ENCODE peak calls at places on chromosome 21, in seven cellular contexts. U is EL; E is ELF-1; K is GM03348; X is activated CD4-positive, alpha-beta T cell treated with anti-CD3 and anti-CD28 coated beads, Interleukin-2, amount 10 ng/mL, durations not matched to agents 7 days and 5 days; N is H1; I is stimulated activated naive CD8-positive, alpha-beta T cell treated with anti-CD3 and anti-CD28 coated beads, Interleukin-15, Interleukin-2, amounts not matched to agents 100 U/mL and 50 U/mL, for 24 hours. A is an unnamed sample.

GRCh38 chr21:28473530-28474225 is 519.0 kb downstream of the LTN1 start:
- DNase-seq in U (peak; percentile 12), E (no peak), K (no peak), X (no peak), N (no peak), I (no peak), A (no peak)

GRCh38 chr21:36718951-36719501 is 20.1 kb downstream of the SIM2 start:
- DNase-seq in U (no peak), E (peak; percentile 66), K (no peak), X (no peak), N (no peak), I (no peak), A (no peak)

GRCh38 chr21:33492571-33492970 is 1.1 kb upstream of the DNAJC28 start:
- DNase-seq in U (peak; percentile 31), E (no peak), K (no peak), X (no peak), N (no peak), I (no peak), A (no peak)

GRCh38 chr21:45353200-45353599 is 51.8 kb upstream of the COL18A1 start:
- DNase-seq in U (no peak), E (peak; percentile 53), K (no peak), X (no peak), N (no peak), I (no peak), A (no peak)

GRCh38 chr21:24217141-24217540 is 1390.1 kb downstream of the MRPL39 start:
- DNase-seq in U (no peak), E (no peak), K (no peak), X (no peak), N (no peak), I (no peak), A (no peak)

GRCh38 chr21:17858764-17859163 is 39.6 kb upstream of the C21orf91 start:
- DNase-seq in U (no peak), E (no peak), K (no peak), X (no peak), N (no peak), I (no peak), A (no peak)

GRCh38 chr21:25080161-25080560 is 527.1 kb downstream of the MRPL39 start:
- DNase-seq in U (no peak), E (no peak), K (peak; percentile 12), X (no peak), N (no peak), I (no peak), A (peak; percentile 63)

GRCh38 chr21:45073301-45074047 is 906 bp upstream of the ADARB1 start:
- DNase-seq in U (peak; percentile 35), E (peak; percentile 59), K (no peak), X (no peak), N (no peak), I (no peak), A (no peak)

GRCh38 chr21:28991861-28992525 is 684 bp downstream of the LTN1 start:
- DNase-seq in U (peak; percentile 14), E (peak; percentile 17), K (no peak), X (no peak), N (no peak), I (no peak), A (no peak)

GRCh38 chr21:34890258-34890723 is 158.8 kb downstream of the RUNX1 start:
- DNase-seq in U (no peak), E (no peak), K (no peak), X (no peak), N (no peak), I (no peak), A (no peak)

GRCh38 chr21:34147835-34148804 is 74.7 kb downstream of the MRPS6 start:
- DNase-seq in U (peak; percentile 11), E (no peak), K (no peak), X (no peak), N (no peak), I (no peak), A (no peak)

GRCh38 chr21:17644186-17644585 is 31.5 kb upstream of the BTG3 start:
- DNase-seq in U (no peak), E (no peak), K (no peak), X (no peak), N (no peak), I (no peak), A (no peak)

GRCh38 chr21:44952929-44953627 is 13.2 kb downstream of the SLX9 start:
- DNase-seq in U (no peak), E (no peak), K (no peak), X (no peak), N (no peak), I (no peak), A (no peak)

GRCh38 chr21:17550671-17551308 is 37.9 kb downstream of the CXADR start:
- DNase-seq in U (no peak), E (no peak), K (no peak), X (no peak), N (no peak), I (peak; percentile 5), A (no peak)

GRCh38 chr21:42592156-42592820 is 61.1 kb upstream of the PDE9A start:
- DNase-seq in U (no peak), E (peak; percentile 32), K (no peak), X (no peak), N (no peak), I (no peak), A (no peak)

GRCh38 chr21:18178509-18178908 is 66.1 kb upstream of the CHODL start:
- DNase-seq in U (no peak), E (no peak), K (no peak), X (no peak), N (no peak), I (no peak), A (no peak)

GRCh38 chr21:36767096-36767495 is 68.2 kb downstream of the SIM2 start:
- DNase-seq in U (no peak), E (peak; percentile 23), K (no peak), X (no peak), N (no peak), I (no peak), A (no peak)

GRCh38 chr21:45836268-45836655 is 145.3 kb upstream of the COL6A1 start:
- DNase-seq in U (no peak), E (no peak), K (no peak), X (no peak), N (no peak), I (no peak), A (peak; percentile 44)

GRCh38 chr21:45383111-45383614 is 21.8 kb upstream of the COL18A1 start:
- DNase-seq in U (no peak), E (no peak), K (no peak), X (no peak), N (no peak), I (no peak), A (no peak)

GRCh38 chr21:43916691-43917514 is 51.9 kb downstream of the AGPAT3 start:
- DNase-seq in U (no peak), E (no peak), K (peak; percentile 47), X (peak; percentile 76), N (no peak), I (peak; percentile 68), A (no peak)

GRCh38 chr21:42411197-42411869 is 7.6 kb downstream of the UBASH3A start:
- DNase-seq in U (no peak), E (no peak), K (no peak), X (no peak), N (no peak), I (peak; percentile 57), A (no peak)

GRCh38 chr21:10639123-10639522 is 117.7 kb downstream of the TPTE start:
- DNase-seq in U (no peak), E (no peak), K (no peak), X (no peak), N (no peak), I (no peak), A (no peak)